ENCODE peak calls at places on chromosomes 13 and 19, in seven cellular contexts. N is cardiac fibroblast, O is Peyer's patch, A is DND-41, D is psoas muscle, E is lower lobe of right lung, J is uterus. I is an unnamed sample.

GRCh38 chr19:52923782-52924593 is 760 bp upstream of the ZNF888 start:
- DNase-seq in N (peak), O (no peak), A (no peak), D (peak), E (peak), J (peak), I (no peak)

GRCh38 chr13:98508280-98509074 is 68.4 kb downstream of the STK24 start:
- DNase-seq in N (peak), O (no peak), A (no peak), D (no peak), E (no peak), J (no peak), I (no peak)

GRCh38 chr13:111636804-111637203 is 316.4 kb downstream of the TEX29 start:
- DNase-seq in N (no peak), O (no peak), A (no peak), D (no peak), E (no peak), J (no peak), I (no peak)

GRCh38 chr19:3333662-3334061 is 32.7 kb upstream of the NFIC start:
- DNase-seq in N (no peak), O (no peak), A (no peak), D (no peak), E (no peak), J (no peak), I (no peak)

GRCh38 chr13:110965038-110965754 is 50.3 kb upstream of the ANKRD10 start:
- DNase-seq in N (peak), O (no peak), A (no peak), D (no peak), E (no peak), J (no peak), I (no peak)

GRCh38 chr19:17473041-17473440 is 2.7 kb downstream of the SLC27A1 start:
- DNase-seq in N (peak), O (no peak), A (no peak), D (no peak), E (no peak), J (no peak), I (no peak)

GRCh38 chr19:2775556-2776430 is 7.3 kb downstream of the SGTA start:
- DNase-seq in N (peak), O (peak), A (peak), D (peak), E (peak), J (peak), I (peak)

GRCh38 chr19:48419158-48419920 is 25.9 kb downstream of the GRIN2D start:
- DNase-seq in N (peak), O (peak), A (peak), D (peak), E (no peak), J (no peak), I (peak)

GRCh38 chr19:34676697-34677385 is at the start of gene SCGB2B2:
- DNase-seq in N (no peak), O (peak), A (peak), D (no peak), E (peak), J (no peak), I (peak)

GRCh38 chr13:75896271-75896670 is 260.1 kb downstream of the LMO7 start:
- DNase-seq in N (no peak), O (no peak), A (no peak), D (no peak), E (no peak), J (no peak), I (no peak)

GRCh38 chr13:77031869-77032268 is 4.9 kb upstream of the FBXL3 start:
- DNase-seq in N (no peak), O (no peak), A (no peak), D (no peak), E (no peak), J (no peak), I (no peak)

GRCh38 chr19:6773323-6773931 is 919 bp downstream of the VAV1 start:
- DNase-seq in N (no peak), O (peak), A (peak), D (no peak), E (peak), J (no peak), I (peak)

GRCh38 chr13:97226788-97227627 is 4.9 kb downstream of the MBNL2 start:
- DNase-seq in N (peak), O (peak), A (peak), D (no peak), E (no peak), J (no peak), I (no peak)

GRCh38 chr13:114039471-114040141 is 65.7 kb upstream of the C13orf46 start:
- DNase-seq in N (no peak), O (no peak), A (no peak), D (no peak), E (no peak), J (no peak), I (no peak)

GRCh38 chr19:1592023-1592754 is 476 bp downstream of the MBD3 start:
- DNase-seq in N (peak), O (peak), A (peak), D (peak), E (peak), J (peak), I (peak)

GRCh38 chr13:48571121-48571901 is 38.4 kb upstream of the RCBTB2 start:
- DNase-seq in N (peak), O (no peak), A (peak), D (no peak), E (no peak), J (no peak), I (no peak)

GRCh38 chr19:48203227-48203793 is 32.8 kb downstream of the ZSWIM9 start:
- DNase-seq in N (no peak), O (no peak), A (no peak), D (no peak), E (no peak), J (no peak), I (no peak)

GRCh38 chr19:53881482-53882390 is at the start of gene PRKCG:
- DNase-seq in N (no peak), O (peak), A (peak), D (no peak), E (peak), J (no peak), I (peak)

GRCh38 chr19:46746281-46746965 is at the start of gene STRN4:
- DNase-seq in N (peak), O (peak), A (peak), D (peak), E (no peak), J (peak), I (peak)

GRCh38 chr19:6983448-6983847 is 37.8 kb downstream of the MBD3L2B start:
- DNase-seq in N (no peak), O (no peak), A (no peak), D (no peak), E (no peak), J (no peak), I (no peak)

GRCh38 chr19:2049741-2050348 is 1.2 kb downstream of the MKNK2 start:
- DNase-seq in N (peak), O (peak), A (peak), D (peak), E (peak), J (peak), I (peak)

GRCh38 chr13:51805925-51806324 is 2.0 kb upstream of the DHRS12 start:
- DNase-seq in N (no peak), O (no peak), A (no peak), D (no peak), E (no peak), J (no peak), I (no peak)

GRCh38 chr19:11964496-11964857 is 363 bp upstream of the ZNF763 start:
- DNase-seq in N (no peak), O (no peak), A (no peak), D (peak), E (peak), J (no peak), I (no peak)

GRCh38 chr13:37453246-37453645 is 145.3 kb downstream of the POSTN start:
- DNase-seq in N (peak), O (no peak), A (no peak), D (no peak), E (no peak), J (no peak), I (no peak)

GRCh38 chr19:12721656-12722565 is 1.8 kb downstream of the TNPO2 start:
- DNase-seq in N (peak), O (peak), A (peak), D (peak), E (peak), J (peak), I (peak)

GRCh38 chr13:61255035-61255796 is 160.4 kb downstream of the PCDH20 start:
- DNase-seq in N (peak), O (no peak), A (peak), D (no peak), E (no peak), J (no peak), I (no peak)

GRCh38 chr19:5843295-5843927 is 3.9 kb upstream of the FUT6 start:
- DNase-seq in N (no peak), O (no peak), A (no peak), D (no peak), E (no peak), J (no peak), I (no peak)

GRCh38 chr13:44768233-44768632 is 192.1 kb upstream of the TSC22D1 start:
- DNase-seq in N (peak), O (no peak), A (no peak), D (no peak), E (no peak), J (no peak), I (peak)

GRCh38 chr13:41418027-41418426 is 39.3 kb upstream of the RGCC start:
- DNase-seq in N (peak), O (no peak), A (no peak), D (no peak), E (no peak), J (no peak), I (no peak)

GRCh38 chr13:35293579-35293978 is 182.9 kb downstream of the MAB21L1 start:
- DNase-seq in N (no peak), O (no peak), A (no peak), D (no peak), E (no peak), J (no peak), I (no peak)

GRCh38 chr13:30797847-30798246 is 62.5 kb downstream of the ALOX5AP start:
- DNase-seq in N (no peak), O (no peak), A (no peak), D (no peak), E (no peak), J (no peak), I (no peak)

GRCh38 chr13:30334663-30335386 is 27.5 kb upstream of the KATNAL1 start:
- DNase-seq in N (no peak), O (no peak), A (no peak), D (no peak), E (no peak), J (no peak), I (peak)

GRCh38 chr19:4316940-4317339 is 12.5 kb downstream of the FSD1 start:
- DNase-seq in N (no peak), O (no peak), A (no peak), D (no peak), E (no peak), J (no peak), I (no peak)

GRCh38 chr13:109794095-109794494 is 7.7 kb upstream of the IRS2 start:
- DNase-seq in N (no peak), O (no peak), A (peak), D (no peak), E (peak), J (no peak), I (no peak)

GRCh38 chr13:36700170-36700569 is 26.4 kb downstream of the SERTM1 start:
- DNase-seq in N (no peak), O (no peak), A (no peak), D (no peak), E (no peak), J (no peak), I (no peak)

GRCh38 chr13:27644302-27644701 is 22.6 kb downstream of the POLR1D start:
- DNase-seq in N (peak), O (no peak), A (no peak), D (no peak), E (no peak), J (no peak), I (no peak)

GRCh38 chr19:679418-680286 is 3.5 kb downstream of the FSTL3 start:
- DNase-seq in N (peak), O (no peak), A (peak), D (peak), E (peak), J (peak), I (no peak)

GRCh38 chr13:50365683-50366391 is 350.6 kb downstream of the KCNRG start:
- DNase-seq in N (no peak), O (peak), A (no peak), D (no peak), E (peak), J (no peak), I (no peak)

GRCh38 chr13:22801402-22802003 is 379.3 kb upstream of the SGCG start:
- DNase-seq in N (peak), O (no peak), A (no peak), D (no peak), E (no peak), J (no peak), I (peak)
- TF ChIP-seq CTCF in N (no peak), O (peak), A (no peak), D (peak), E (peak), J (peak), I (peak)

GRCh38 chr19:32971715-32972540 is at the start of the genes CEP89 and FAAP24:
- DNase-seq in N (peak), O (peak), A (peak), D (peak), E (peak), J (peak), I (peak)
- TF ChIP-seq CTCF in N (no peak), O (peak), A (no peak), D (no peak), E (no peak), J (no peak), I (no peak)

DNA sequence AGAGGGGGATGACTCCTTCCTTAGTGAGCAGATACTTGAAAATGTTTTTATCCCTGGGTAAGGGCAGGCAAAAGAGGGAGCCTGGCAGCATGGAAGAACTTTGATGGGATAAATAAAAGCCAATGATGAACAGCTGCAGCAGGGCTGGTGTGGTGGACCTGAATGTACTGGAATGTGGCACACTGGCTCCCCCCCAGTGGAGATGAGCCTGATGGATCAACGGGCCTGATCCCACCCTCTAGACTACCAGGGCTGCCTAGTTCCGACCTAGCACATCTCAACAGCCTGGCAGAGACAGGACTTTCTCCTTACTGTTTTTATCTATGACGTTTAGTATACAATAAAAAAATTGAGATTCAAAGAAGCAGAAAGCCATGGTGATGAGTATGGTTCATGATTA is 20.5 kb downstream of the NLRP11 start:
- DNase-seq in N (no peak), O (no peak), A (no peak), D (no peak), E (no peak), J (no peak), I (no peak)
- TF ChIP-seq CTCF in N (no peak), O (no peak), A (no peak), D (no peak), E (no peak), J (no peak), I (no peak)

GRCh38 chr19:18519962-18520847 is 1.7 kb downstream of the ELL start:
- DNase-seq in N (peak), O (peak), A (peak), D (peak), E (no peak), J (peak), I (peak)

GRCh38 chr19:18521692-18522123 is at the start of gene ELL:
- DNase-seq in N (no peak), O (no peak), A (no peak), D (no peak), E (no peak), J (no peak), I (no peak)

GRCh38 chr19:18522124-18522861 is 423 bp upstream of the ELL start:
- DNase-seq in N (peak), O (peak), A (peak), D (peak), E (peak), J (peak), I (peak)

GRCh38 chr19:18518639-18519038 is 3.2 kb downstream of the ELL start:
- DNase-seq in N (no peak), O (no peak), A (no peak), D (no peak), E (no peak), J (no peak), I (no peak)

DNA sequence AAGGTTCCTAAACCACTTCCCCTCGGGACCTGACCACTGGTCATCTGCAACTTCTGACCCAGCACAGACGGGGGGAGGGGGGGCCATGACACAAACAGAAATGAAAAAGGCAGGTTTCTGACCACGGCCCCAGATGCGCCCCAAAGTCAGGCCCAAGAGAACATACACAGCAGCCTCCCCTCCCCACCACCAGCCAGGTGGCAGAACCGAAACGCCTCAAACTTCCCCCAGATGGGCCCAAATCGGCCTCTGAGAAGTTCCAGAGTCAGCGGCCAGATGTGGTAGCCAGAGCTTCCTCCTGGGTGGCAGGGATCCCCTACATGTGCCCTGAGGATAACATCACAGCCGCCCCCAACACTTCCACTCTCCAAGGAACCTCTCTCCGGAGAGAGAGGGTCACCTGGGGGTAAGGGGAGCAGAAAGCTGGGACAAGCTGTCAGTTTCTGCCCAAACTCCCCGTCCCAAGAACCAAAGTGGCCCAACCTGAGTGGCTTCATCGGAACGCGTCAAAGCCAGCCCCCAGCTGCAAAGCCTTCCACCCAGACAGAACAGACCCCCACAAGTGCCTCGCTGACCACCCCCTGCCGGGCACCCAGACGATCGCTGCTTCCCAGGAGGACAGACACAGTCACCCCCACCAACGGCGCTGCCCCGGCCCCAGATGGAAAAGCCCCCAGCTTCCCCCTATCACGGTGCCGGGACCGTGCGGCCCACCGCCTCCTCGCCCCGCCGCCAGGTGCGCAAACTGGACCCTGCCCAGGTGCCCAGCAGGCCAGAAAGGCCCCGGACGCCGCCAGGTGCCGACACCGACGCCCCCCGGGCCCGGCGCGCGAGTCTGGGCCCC is 800 bp downstream of the ELL start:
- DNase-seq in N (no peak), O (peak), A (peak), D (peak), E (no peak), J (peak), I (no peak)
- TF ChIP-seq CTCF in N (no peak), O (no peak), A (no peak), D (no peak), E (no peak), J (no peak), I (no peak)

DNA sequence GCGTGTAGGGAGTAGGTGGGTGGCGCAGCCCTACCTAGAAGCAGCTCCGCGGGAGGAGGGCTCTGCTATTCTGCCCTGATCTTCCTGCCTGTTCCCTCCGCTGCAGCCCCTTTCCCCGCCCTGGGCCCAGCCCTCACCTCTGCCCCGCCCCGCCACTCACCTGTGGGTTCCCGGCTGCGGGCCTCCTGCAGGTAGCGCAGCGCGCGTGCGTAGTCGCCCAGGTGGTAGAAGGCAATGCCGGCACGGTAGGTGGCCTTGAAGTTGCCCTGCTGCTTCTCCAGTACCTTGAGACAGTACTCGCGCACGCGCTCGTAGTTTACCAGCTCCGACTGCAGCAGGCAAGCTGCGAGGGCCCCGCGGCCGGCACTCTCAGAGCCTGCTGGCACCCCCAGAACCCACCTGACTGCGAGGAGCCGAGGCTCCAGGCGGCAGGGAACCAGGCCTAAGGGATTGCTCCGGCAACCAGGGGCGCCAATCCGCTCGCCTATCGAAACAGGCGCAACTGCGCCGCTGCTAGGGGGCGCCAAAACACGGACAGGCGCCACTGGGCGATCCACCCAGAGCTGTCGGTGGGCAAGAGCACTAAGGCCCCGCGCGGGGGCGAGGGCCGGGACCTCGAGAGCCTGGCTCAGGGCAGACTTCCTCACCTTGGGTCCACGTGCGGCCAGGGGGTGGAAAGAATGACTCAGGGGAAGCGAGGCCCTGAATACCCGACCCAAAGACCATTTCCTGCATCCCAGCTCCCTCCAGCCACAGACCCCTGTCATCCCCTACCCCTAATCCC is 965 bp downstream of the TTC9B start:
- DNase-seq in N (no peak), O (no peak), A (no peak), D (peak), E (peak), J (no peak), I (no peak)
- TF ChIP-seq CTCF in N (peak), O (peak), A (peak), D (peak), E (peak), J (no peak), I (peak)

DNA sequence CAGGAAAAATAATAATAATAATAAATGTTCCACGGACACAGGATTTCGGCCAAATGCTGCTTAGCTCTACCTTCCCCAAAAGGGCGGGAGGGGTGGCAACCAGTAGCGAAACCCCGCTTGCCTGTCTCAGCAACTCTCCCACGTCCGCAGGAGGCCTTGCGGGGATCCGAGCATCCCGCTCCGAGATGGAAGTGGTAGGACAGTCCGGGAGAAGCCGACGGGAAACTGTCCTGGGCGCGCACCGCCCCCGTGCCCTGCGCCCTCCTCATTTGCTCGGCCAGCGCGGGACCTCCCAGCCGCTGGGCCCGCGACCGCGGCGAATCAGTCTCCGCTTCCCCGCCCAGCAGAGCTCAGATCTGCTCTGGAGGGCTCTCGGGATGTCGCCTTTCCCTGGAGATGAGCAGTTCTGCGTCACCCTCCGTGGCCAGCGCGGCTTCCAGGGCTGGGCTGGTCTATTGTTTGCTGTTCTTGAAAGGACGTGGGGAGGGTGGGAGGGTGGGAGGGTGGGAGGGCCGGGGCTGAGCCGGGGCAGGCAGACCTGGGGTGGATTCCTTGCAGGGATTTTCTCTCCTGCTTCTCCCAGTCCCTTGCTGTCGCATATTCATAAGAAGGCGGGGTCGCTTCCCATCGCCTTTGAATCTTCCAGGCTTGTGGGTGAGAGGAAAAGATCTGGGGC is 48.8 kb upstream of the PABPC3 start:
- DNase-seq in N (peak), O (no peak), A (no peak), D (no peak), E (no peak), J (no peak), I (no peak)
- TF ChIP-seq CTCF in N (no peak), O (no peak), A (no peak), D (no peak), E (no peak), J (no peak), I (no peak)

I was measured in GM13976.